ENCODE peak calls at places on chromosomes 4 and X, in five cellular contexts. One of them, this sample, is unnamed.

GRCh38 chr4:153265311-153266047 is 61.2 kb downstream of the TRIM2 start:
- DNase-seq in nephron progenitor cell: peak
- DNase-seq in heart left ventricle: no peak
- DNase-seq in MM.1S: no peak
- DNase-seq in HL-60: no peak
- DNase-seq in this sample: no peak

GRCh38 chr4:166493828-166494432 is 620.9 kb downstream of the TLL1 start:
- DNase-seq in HL-60: no peak
- DNase-seq in MM.1S: no peak
- DNase-seq in heart left ventricle: no peak
- DNase-seq in nephron progenitor cell: no peak
- DNase-seq in this sample: no peak

GRCh38 chr4:10144479-10144878 is 27.9 kb upstream of the WDR1 start:
- DNase-seq in nephron progenitor cell: no peak
- DNase-seq in HL-60: no peak
- DNase-seq in MM.1S: no peak
- DNase-seq in heart left ventricle: no peak
- DNase-seq in this sample: no peak

GRCh38 chr4:11232004-11232403 is 196.7 kb downstream of the HS3ST1 start:
- DNase-seq in HL-60: no peak
- DNase-seq in nephron progenitor cell: no peak
- DNase-seq in MM.1S: no peak
- DNase-seq in heart left ventricle: no peak
- DNase-seq in this sample: no peak

GRCh38 chr4:20984011-20984836 is 284.0 kb downstream of the PACRGL start:
- DNase-seq in heart left ventricle: no peak
- DNase-seq in nephron progenitor cell: peak
- DNase-seq in MM.1S: no peak
- DNase-seq in HL-60: no peak
- DNase-seq in this sample: peak

GRCh38 chrX:148947399-148948025 is 447.1 kb downstream of the AFF2 start:
- DNase-seq in nephron progenitor cell: no peak
- DNase-seq in heart left ventricle: no peak
- DNase-seq in MM.1S: no peak
- DNase-seq in HL-60: peak
- DNase-seq in this sample: no peak

GRCh38 chr4:7771056-7771455 is 168.6 kb downstream of the AFAP1 start:
- DNase-seq in HL-60: no peak
- DNase-seq in nephron progenitor cell: no peak
- DNase-seq in MM.1S: no peak
- DNase-seq in heart left ventricle: no peak
- DNase-seq in this sample: no peak

GRCh38 chr4:87657525-87657924 is 7.4 kb downstream of the DMP1 start:
- DNase-seq in heart left ventricle: no peak
- DNase-seq in nephron progenitor cell: no peak
- DNase-seq in MM.1S: no peak
- DNase-seq in HL-60: no peak
- DNase-seq in this sample: no peak

This sample was measured in neuronal stem cell.